ENCODE peak calls at places on chromosomes 13 and 19, in eight cellular contexts. Q is heart right ventricle, R is thoracic aorta, M is tibial nerve, K is uterus, W is PC-3, C is Peyer's patch, F is ascending aorta. B is an unnamed sample. For H3K9me3, the result is how much of the 10 kb centered on the place peaks cover.

GRCh38 chr13:112103971-112104872 is 37.3 kb downstream of the SOX1 start:
- DNase-seq in C (no peak), K (no peak), Q (no peak), R (no peak), M (no peak), W (no peak), F (no peak), B (no peak)

GRCh38 chr19:16386619-16387240 is 62.1 kb downstream of the KLF2 start:
- DNase-seq in F (no peak), R (no peak), K (no peak), C (peak), Q (no peak), W (peak), M (peak), B (peak)

GRCh38 chr19:869245-870177 is 10.0 kb downstream of the CFD start:
- DNase-seq in Q (peak), K (peak), M (peak), F (peak), W (peak), R (peak), C (no peak), B (no peak)

GRCh38 chr13:29683041-29683440 is 87.6 kb upstream of the SLC7A1 start:
- DNase-seq in M (no peak), R (no peak), W (no peak), C (no peak), F (no peak), Q (no peak), K (no peak), B (no peak)

GRCh38 chr19:33496496-33496895 is 25.1 kb downstream of the PEPD start:
- DNase-seq in K (no peak), F (no peak), Q (no peak), R (no peak), W (no peak), C (no peak), M (no peak), B (no peak)

GRCh38 chr13:39881887-39882286 is 226.4 kb downstream of the COG6 start:
- DNase-seq in R (no peak), C (no peak), Q (no peak), K (no peak), F (no peak), M (no peak), W (no peak), B (no peak)

GRCh38 chr19:57759096-57759495 is 10.4 kb upstream of the ZNF586 start:
- DNase-seq in Q (no peak), C (no peak), W (no peak), K (no peak), R (no peak), M (no peak), F (no peak), B (no peak)

GRCh38 chr13:114225610-114226009 is 9.1 kb upstream of the CDC16 start:
- DNase-seq in Q (no peak), K (no peak), F (no peak), M (no peak), W (no peak), R (no peak), C (no peak), B (no peak)

GRCh38 chr13:102141625-102142472 is 260.0 kb downstream of the FGF14 start:
- DNase-seq in C (no peak), F (no peak), K (no peak), M (no peak), W (peak), R (no peak), Q (no peak), B (no peak)

GRCh38 chr13:49241296-49241695 is 6.4 kb upstream of the CDADC1 start:
- DNase-seq in C (no peak), F (no peak), K (no peak), M (no peak), W (no peak), R (no peak), Q (no peak), B (no peak)

GRCh38 chr13:72379581-72379980 is 347.8 kb downstream of the MZT1 start:
- DNase-seq in M (no peak), K (no peak), R (no peak), F (no peak), Q (no peak), W (no peak), C (no peak), B (no peak)

GRCh38 chr19:50639121-50640112 is at the start of gene SYT3:
- DNase-seq in W (peak), K (peak), R (no peak), C (no peak), M (no peak), F (no peak), Q (peak), B (no peak)

GRCh38 chr13:21054313-21054712 is 7.1 kb downstream of the LATS2 start:
- DNase-seq in M (no peak), C (no peak), Q (no peak), K (no peak), W (no peak), R (no peak), F (no peak), B (no peak)

GRCh38 chr13:111407381-111408131 is 87.1 kb downstream of the TEX29 start:
- DNase-seq in K (no peak), C (no peak), W (no peak), M (no peak), F (no peak), R (no peak), Q (no peak), B (no peak)

GRCh38 chr13:91719033-91719432 is 320.6 kb downstream of the GPC5 start:
- DNase-seq in M (no peak), W (peak), F (no peak), Q (peak), K (no peak), R (no peak), C (no peak), B (no peak)

GRCh38 chr19:1151917-1152601 is 22.0 kb downstream of the SBNO2 start:
- DNase-seq in M (no peak), Q (peak), K (peak), R (no peak), F (no peak), C (no peak), W (no peak), B (no peak)

GRCh38 chr19:15173746-15174404 is 26.9 kb downstream of the NOTCH3 start:
- DNase-seq in K (no peak), R (no peak), F (no peak), Q (no peak), M (no peak), W (peak), C (no peak), B (no peak)

GRCh38 chr13:51420681-51421476 is 32.0 kb downstream of the INTS6 start:
- DNase-seq in F (no peak), Q (no peak), M (no peak), W (no peak), C (no peak), K (no peak), R (no peak), B (no peak)

GRCh38 chr13:68176486-68176885 is 946.4 kb upstream of the PCDH9 start:
- DNase-seq in K (no peak), Q (no peak), M (no peak), F (no peak), C (no peak), R (no peak), W (peak), B (no peak)

GRCh38 chr19:44549507-44549906 is 20.0 kb upstream of the CEACAM20 start:
- DNase-seq in Q (no peak), C (no peak), W (no peak), M (no peak), F (no peak), R (no peak), K (no peak), B (no peak)

GRCh38 chr19:44554641-44555246 is 25.3 kb upstream of the CEACAM20 start:
- DNase-seq in W (no peak), M (no peak), C (no peak), F (no peak), K (no peak), Q (no peak), R (no peak), B (no peak)

GRCh38 chr19:44551850-44552249 is 22.4 kb upstream of the CEACAM20 start:
- DNase-seq in W (no peak), K (no peak), Q (no peak), R (no peak), M (no peak), C (no peak), F (no peak), B (no peak)

GRCh38 chr19:44553478-44554171 is 24.1 kb upstream of the CEACAM20 start:
- DNase-seq in C (no peak), K (no peak), R (no peak), Q (no peak), M (no peak), F (no peak), W (no peak), B (no peak)

DNA sequence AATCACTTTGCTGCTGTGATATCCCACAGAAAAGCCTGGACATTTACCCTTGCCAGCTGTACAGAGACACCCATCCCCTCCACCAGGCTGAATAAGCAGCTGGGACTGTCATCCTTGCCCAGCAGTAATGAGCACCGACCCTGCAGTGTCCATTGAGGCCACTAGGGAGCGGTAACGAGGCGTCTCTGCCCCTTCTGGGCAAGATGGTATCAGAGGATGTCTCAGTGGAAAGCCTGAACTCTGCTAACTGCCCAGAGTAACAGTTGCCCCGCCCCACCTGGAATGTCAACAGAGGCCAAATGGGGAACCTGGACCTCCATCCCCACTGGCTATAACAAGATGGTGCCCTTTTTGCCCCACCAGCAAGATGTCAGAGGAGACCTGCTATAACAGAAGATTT is 22.8 kb upstream of the CEACAM20 start:
- DNase-seq in M (no peak), F (no peak), R (no peak), K (no peak), Q (peak), C (no peak), W (peak), B (no peak)
- TF ChIP-seq CTCF in M (no peak), F (no peak), R (no peak), K (no peak), Q (peak), C (peak), W (peak), B (no peak)

DNA sequence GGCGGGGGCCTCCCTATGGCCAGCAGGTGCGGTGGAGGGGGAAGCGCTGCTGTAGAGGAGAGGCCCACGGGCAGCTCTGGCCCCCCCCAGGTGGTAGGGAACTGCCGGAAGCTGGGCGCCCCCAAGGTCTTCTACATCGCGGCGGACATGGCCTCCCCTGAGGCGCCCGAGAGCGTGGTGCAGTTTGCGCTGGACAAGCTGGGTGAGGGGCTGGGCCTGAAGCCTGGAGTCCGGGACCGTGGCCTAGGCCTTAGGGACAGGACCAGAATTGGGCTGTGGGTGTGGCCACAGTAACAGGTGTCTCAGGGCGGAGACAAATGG is 3.8 kb upstream of the RPL36 start:
- DNase-seq in W (no peak), M (no peak), Q (no peak), F (no peak), C (no peak), K (no peak), R (no peak), B (no peak)
- H3K27ac ChIP-seq in W (no peak), M (peak), Q (no peak), F (peak), C (peak), K (peak), R (peak), B (peak)

DNA sequence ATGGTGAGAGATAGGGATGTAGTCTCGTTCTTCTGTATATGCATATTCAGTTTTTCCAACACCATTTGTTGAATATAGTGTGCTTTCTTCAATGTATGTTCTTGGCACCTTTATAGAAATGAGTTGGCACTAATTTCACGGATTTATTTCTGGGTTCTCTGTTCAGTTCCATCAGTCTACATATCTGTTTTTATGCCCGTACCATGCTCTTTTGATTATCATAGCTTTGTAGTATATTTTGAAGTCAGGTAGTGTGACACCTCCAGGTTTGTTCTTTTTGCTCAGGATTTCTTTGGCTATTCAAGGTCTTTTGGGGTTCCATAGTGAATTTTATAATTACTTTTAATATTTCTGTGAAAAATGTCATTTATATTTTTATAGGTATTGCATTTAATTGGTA is 14.5 kb upstream of the ZNF793 start:
- DNase-seq in F (no peak), W (no peak), M (no peak), C (no peak), K (no peak), R (no peak), Q (no peak), B (no peak)
- H3K9me3 ChIP-seq in F (half or more), W (under half), M (half or more), C (under half), K (under half), R (half or more), Q (half or more), B (half or more)

GRCh38 chr19:2268861-2269243 is 12.6 kb upstream of the JSRP1 start:
- DNase-seq in R (no peak), F (no peak), K (no peak), W (no peak), C (no peak), Q (no peak), M (no peak), B (no peak)

GRCh38 chr19:2270157-2270571 is 11.8 kb downstream of the PEAK3 start:
- DNase-seq in W (no peak), M (peak), R (no peak), F (no peak), C (no peak), K (peak), Q (peak), B (no peak)

GRCh38 chr19:2268480-2268830 is 12.2 kb upstream of the JSRP1 start:
- DNase-seq in Q (no peak), F (no peak), K (no peak), M (no peak), C (no peak), R (no peak), W (no peak), B (no peak)

GRCh38 chr19:2270572-2271515 is 11.1 kb downstream of the PEAK3 start:
- DNase-seq in K (peak), C (peak), Q (peak), M (peak), R (peak), F (peak), W (peak), B (peak)

GRCh38 chr19:2269244-2270156 is 12.5 kb downstream of the PEAK3 start:
- DNase-seq in C (peak), W (peak), M (peak), F (peak), R (peak), Q (peak), K (peak), B (peak)
- TF ChIP-seq CTCF in C (peak), W (no peak), M (no peak), F (peak), R (no peak), Q (no peak), K (no peak), B (no peak)

GRCh38 chr19:10776900-10777650 is 58.9 kb downstream of the TMED1 start:
- DNase-seq in R (no peak), W (no peak), C (peak), K (no peak), F (no peak), Q (no peak), M (no peak), B (no peak)
- H3K27ac ChIP-seq in R (no peak), W (no peak), C (peak), K (no peak), F (no peak), Q (no peak), M (no peak), B (no peak)

GRCh38 chr19:11787536-11787935 is 10.8 kb upstream of the ZNF491 start:
- DNase-seq in R (no peak), K (no peak), M (no peak), Q (no peak), W (no peak), C (no peak), F (no peak), B (no peak)

GRCh38 chr19:11784356-11784755 is 14.0 kb upstream of the ZNF491 start:
- DNase-seq in W (no peak), R (no peak), M (no peak), F (no peak), Q (no peak), C (no peak), K (no peak), B (no peak)

GRCh38 chr19:11780431-11781020 is 13.7 kb downstream of the ZNF441 start:
- DNase-seq in K (no peak), W (no peak), R (no peak), F (no peak), C (no peak), M (no peak), Q (no peak), B (no peak)

GRCh38 chr19:11781295-11782057 is 14.7 kb downstream of the ZNF441 start:
- DNase-seq in F (no peak), M (no peak), C (no peak), Q (no peak), K (no peak), R (no peak), W (no peak), B (no peak)

DNA sequence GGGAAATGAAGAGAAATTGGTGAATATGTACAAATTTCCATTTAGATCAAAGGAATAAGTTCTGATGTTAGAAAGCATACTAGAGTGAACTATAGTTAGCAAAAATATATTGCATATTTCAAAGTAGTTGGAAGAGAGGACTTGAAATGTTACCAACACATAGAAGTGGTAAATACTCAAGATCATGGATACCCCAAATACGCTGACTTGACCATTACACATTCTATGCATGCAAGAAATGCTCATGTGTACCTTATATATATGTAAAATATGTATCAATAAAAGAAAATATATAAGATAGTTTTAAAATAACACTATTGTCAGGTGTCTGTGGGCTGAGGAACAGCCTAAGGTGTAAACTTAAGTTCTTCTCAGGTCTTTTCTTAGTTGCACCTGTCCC is 14.6 kb upstream of the ZNF491 start:
- DNase-seq in Q (no peak), K (no peak), W (no peak), R (no peak), F (no peak), M (no peak), C (no peak), B (no peak)
- H3K9me3 ChIP-seq in Q (half or more), K (half or more), W (half or more), R (half or more), F (half or more), M (half or more), C (under half), B (half or more)

DNA sequence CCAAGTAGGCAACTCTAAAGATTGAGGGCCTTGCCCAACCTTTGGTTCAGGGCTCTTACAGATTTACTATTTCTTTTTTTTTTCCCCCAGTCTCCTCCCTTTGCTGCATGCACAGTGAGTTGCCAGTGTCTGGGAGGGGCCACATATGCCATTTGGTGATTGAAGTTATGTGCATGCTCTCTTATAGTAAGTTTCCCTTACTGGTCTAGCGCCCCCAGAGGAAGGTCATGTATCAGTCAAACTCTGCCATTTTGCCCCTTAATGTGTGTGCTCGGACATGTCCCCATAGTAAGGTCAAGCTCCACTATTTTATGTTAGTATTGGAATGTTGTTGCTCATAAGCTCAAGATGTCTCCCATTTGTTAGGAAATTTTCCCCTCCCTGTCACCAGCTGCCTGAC is 1138.0 kb upstream of the SLC10A2 start:
- DNase-seq in K (no peak), F (no peak), M (no peak), C (no peak), W (no peak), Q (no peak), R (no peak), B (no peak)
- TF ChIP-seq CTCF in K (no peak), F (no peak), M (no peak), C (no peak), W (peak), Q (no peak), R (no peak), B (no peak)